ENCODE peak calls at places on chromosomes 11 and 22, in four cellular contexts. C, B, I and U are unnamed samples.

GRCh38 chr11:76698321-76699043 is 27.9 kb upstream of the LRRC32 start:
- DNase-seq in C (no peak), I (no peak), B (no peak), U (peak)

GRCh38 chr22:47163876-47164513 is 401.5 kb downstream of the TBC1D22A start:
- DNase-seq in C (no peak), B (no peak), I (no peak), U (no peak)

GRCh38 chr11:23124996-23125395 is 264.7 kb upstream of the CCDC179 start:
- DNase-seq in C (no peak), I (no peak), B (no peak), U (no peak)

GRCh38 chr11:133058501-133058900 is 473.8 kb downstream of the OPCML start:
- DNase-seq in I (no peak), B (no peak), C (no peak), U (no peak)

GRCh38 chr22:40418366-40419201 is 48.2 kb downstream of the SGSM3 start:
- DNase-seq in B (no peak), C (no peak), I (no peak), U (no peak)

GRCh38 chr11:121696177-121696863 is 243.6 kb upstream of the SORL1-AS1 start:
- DNase-seq in I (no peak), B (peak), C (no peak), U (no peak)

GRCh38 chr11:126115820-126116319 is 53.2 kb upstream of the CDON start:
- DNase-seq in B (no peak), C (peak), I (no peak), U (no peak)

GRCh38 chr11:68215087-68215445 is 2.0 kb upstream of the KMT5B start:
- DNase-seq in I (no peak), C (no peak), B (no peak), U (no peak)

GRCh38 chr22:43435851-43436535 is 24.2 kb downstream of the MPPED1 start:
- DNase-seq in B (no peak), I (no peak), C (no peak), U (no peak)